ENCODE peak calls at places on chromosomes 1 and 21, in seven cellular contexts. I, F, V, K, G, Z and R are unnamed samples.

GRCh38 chr1:26218906-26219494 is 15.0 kb upstream of the CEP85 start:
- DNase-seq in K (peak), F (no peak), Z (no peak), G (peak), V (no peak), I (no peak), R (no peak)

GRCh38 chr1:89847191-89847729 is 26.4 kb downstream of the LRRC8D start:
- DNase-seq in G (no peak), V (no peak), F (no peak), I (no peak), Z (no peak), K (no peak), R (no peak)

GRCh38 chr1:234925440-234926251 is 203.0 kb downstream of the TOMM20 start:
- DNase-seq in V (peak), F (no peak), Z (peak), K (peak), G (no peak), I (no peak), R (peak)

GRCh38 chr1:233520510-233521191 is 93.3 kb upstream of the KCNK1 start:
- DNase-seq in K (peak), I (no peak), G (no peak), F (no peak), V (no peak), Z (no peak), R (peak)

GRCh38 chr21:44601596-44602473 is 1.4 kb downstream of the KRTAP10-7 start:
- DNase-seq in G (no peak), V (no peak), I (no peak), F (no peak), Z (no peak), K (no peak), R (no peak)

GRCh38 chr1:162300057-162300917 is 76.4 kb downstream of the SPATA46 start:
- DNase-seq in G (no peak), K (no peak), I (no peak), F (no peak), Z (no peak), V (no peak), R (no peak)

GRCh38 chr1:115364044-115364775 is 26.2 kb upstream of the NGF start:
- DNase-seq in Z (no peak), G (peak), K (peak), F (no peak), I (peak), V (no peak), R (peak)

GRCh38 chr1:24384251-24385090 is 29.1 kb downstream of the STPG1 start:
- DNase-seq in V (peak), K (peak), G (no peak), F (no peak), Z (peak), I (no peak), R (peak)

GRCh38 chr1:10860682-10861081 is 64.2 kb upstream of the CASZ1 start:
- DNase-seq in K (no peak), V (no peak), G (peak), F (no peak), Z (no peak), I (no peak), R (no peak)

GRCh38 chr1:47780469-47780995 is 216.7 kb downstream of the TRABD2B start:
- DNase-seq in Z (no peak), G (no peak), V (no peak), K (no peak), I (no peak), F (no peak), R (no peak)

GRCh38 chr1:183989078-183989577 is 48.4 kb downstream of the COLGALT2 start:
- DNase-seq in G (peak), I (peak), Z (peak), K (peak), V (peak), F (no peak), R (peak)

GRCh38 chr1:2314297-2314802 is 77.0 kb downstream of the MORN1 start:
- DNase-seq in G (peak), V (peak), Z (peak), F (no peak), I (peak), K (peak), R (peak)

GRCh38 chr1:39569034-39569433 is 7.6 kb downstream of the PABPC4 start:
- DNase-seq in I (no peak), Z (no peak), K (no peak), V (no peak), F (no peak), G (no peak), R (no peak)

GRCh38 chr1:197466813-197467212 is 198.8 kb downstream of the CRB1 start:
- DNase-seq in Z (no peak), F (no peak), I (no peak), V (no peak), G (no peak), K (no peak), R (no peak)

GRCh38 chr1:240122639-240123604 is 31.2 kb downstream of the FMN2 start:
- DNase-seq in K (peak), Z (no peak), F (peak), I (no peak), G (no peak), V (no peak), R (no peak)

GRCh38 chr1:173868266-173869107 is at the start of gene ZBTB37:
- DNase-seq in F (peak), K (peak), V (peak), I (peak), Z (peak), G (peak), R (no peak)

GRCh38 chr1:17239420-17239819 is 9.5 kb upstream of the PADI3 start:
- DNase-seq in V (peak), G (peak), Z (peak), I (peak), K (peak), F (peak), R (peak)

GRCh38 chr1:156657161-156657970 is 15.4 kb downstream of the BCAN start:
- DNase-seq in I (peak), Z (peak), K (peak), F (peak), G (peak), V (peak), R (peak)

GRCh38 chr1:232678185-232678886 is 48.4 kb upstream of the SIPA1L2 start:
- DNase-seq in K (peak), Z (no peak), G (no peak), V (no peak), I (no peak), F (no peak), R (no peak)

GRCh38 chr1:6162773-6163172 is 17.3 kb downstream of the CHD5 start:
- DNase-seq in G (no peak), K (no peak), Z (no peak), I (no peak), V (no peak), F (no peak), R (no peak)

GRCh38 chr1:111441573-111442192 is 7.4 kb downstream of the WDR77 start:
- DNase-seq in Z (peak), K (no peak), V (peak), F (no peak), G (peak), I (no peak), R (peak)

GRCh38 chr1:207868252-207868768 is 42.6 kb downstream of the CD34 start:
- DNase-seq in V (peak), Z (peak), G (no peak), K (no peak), F (no peak), I (peak), R (peak)

GRCh38 chr1:89060091-89060490 is 4.9 kb downstream of the GBP1 start:
- DNase-seq in F (no peak), G (no peak), Z (no peak), I (no peak), V (no peak), K (no peak), R (no peak)

GRCh38 chr1:174743654-174744561 is 255.8 kb upstream of the CACYBP start:
- DNase-seq in I (no peak), Z (peak), V (peak), G (no peak), K (peak), F (no peak), R (peak)

GRCh38 chr21:44914176-44914874 is 6.4 kb downstream of the ITGB2 start:
- DNase-seq in I (no peak), F (no peak), K (no peak), G (no peak), V (no peak), Z (no peak), R (no peak)

GRCh38 chr1:231596337-231596791 is 30.2 kb upstream of the DISC1 start:
- DNase-seq in F (no peak), I (no peak), V (no peak), Z (no peak), G (no peak), K (no peak), R (no peak)

GRCh38 chr1:218330043-218330623 is 15.0 kb upstream of the TGFB2 start:
- DNase-seq in K (peak), V (peak), G (no peak), Z (peak), I (no peak), F (no peak), R (peak)

GRCh38 chr1:40653851-40654537 is 11.5 kb downstream of the RIMS3 start:
- DNase-seq in K (no peak), F (no peak), I (no peak), V (no peak), Z (peak), G (no peak), R (no peak)

GRCh38 chr1:36752431-36752830 is 269.7 kb upstream of the CSF3R start:
- DNase-seq in I (no peak), F (no peak), V (no peak), K (no peak), G (no peak), Z (no peak), R (no peak)

GRCh38 chr1:40806724-40807675 is 23.4 kb downstream of the KCNQ4 start:
- DNase-seq in Z (no peak), K (no peak), F (no peak), G (peak), V (no peak), I (peak), R (peak)

GRCh38 chr1:226638001-226638601 is 89.5 kb downstream of the STUM start:
- DNase-seq in G (no peak), K (no peak), I (no peak), V (no peak), Z (no peak), F (no peak), R (no peak)

GRCh38 chr1:88973520-88974137 is 18.8 kb downstream of the KYAT3 start:
- DNase-seq in V (peak), K (peak), F (no peak), I (no peak), Z (peak), G (no peak), R (peak)

GRCh38 chr1:236518343-236518742 is 5.4 kb upstream of the LGALS8 start:
- DNase-seq in F (no peak), G (no peak), I (no peak), Z (peak), K (no peak), V (no peak), R (peak)